ENCODE peak calls at places on chromosomes 16 and 17, in five cellular contexts. J, S, D, B and Z are unnamed samples.

GRCh38 chr17:73707358-73707757 is 63.1 kb upstream of the SDK2 start:
- DNase-seq in J (no peak), S (no peak), D (no peak), B (no peak), Z (no peak)

GRCh38 chr17:71398706-71399620 is 721.9 kb upstream of the SOX9 start:
- DNase-seq in B (no peak), J (no peak), S (no peak), D (no peak), Z (no peak)

GRCh38 chr16:82848013-82848412 is 221.2 kb downstream of the CDH13 start:
- DNase-seq in B (no peak), J (no peak), D (no peak), S (no peak), Z (no peak)

GRCh38 chr17:77264617-77265230 is 124.0 kb downstream of the SEC14L1 start:
- DNase-seq in D (no peak), B (peak), S (no peak), J (no peak), Z (no peak)

GRCh38 chr16:11016993-11017392 is 72.6 kb downstream of the CLEC16A start:
- DNase-seq in S (peak), B (no peak), J (peak), D (peak), Z (peak)

GRCh38 chr16:88938119-88938932 is 38.7 kb downstream of the CBFA2T3 start:
- DNase-seq in B (no peak), D (no peak), S (no peak), J (no peak), Z (peak)

GRCh38 chr17:28551421-28552186 is 820 bp downstream of the UNC119 start:
- DNase-seq in J (peak), D (no peak), B (no peak), S (no peak), Z (no peak)

GRCh38 chr17:61583242-61583641 is 7.8 kb downstream of the NACA2 start:
- DNase-seq in D (peak), J (peak), S (no peak), B (peak), Z (no peak)

GRCh38 chr17:79985361-79985760 is 50.3 kb downstream of the TBC1D16 start:
- DNase-seq in J (no peak), B (no peak), S (no peak), D (no peak), Z (no peak)

GRCh38 chr17:47785538-47786123 is 36.0 kb downstream of the OSBPL7 start:
- DNase-seq in B (no peak), S (peak), J (no peak), D (peak), Z (peak)

GRCh38 chr16:85126731-85127662 is 14.7 kb upstream of the CIBAR2 start:
- DNase-seq in B (no peak), S (peak), J (peak), D (peak), Z (peak)

GRCh38 chr16:89697161-89697615 is 4.3 kb downstream of the SPATA2L start:
- DNase-seq in S (no peak), D (no peak), J (no peak), B (peak), Z (no peak)

GRCh38 chr17:27944546-27945332 is 51.6 kb upstream of the LYRM9 start:
- DNase-seq in S (no peak), B (peak), D (peak), J (no peak), Z (no peak)

GRCh38 chr16:50396770-50397525 is 28.2 kb upstream of the BRD7 start:
- DNase-seq in D (peak), J (peak), B (no peak), S (peak), Z (peak)

GRCh38 chr16:83458612-83459011 is 349.2 kb upstream of the HSBP1 start:
- DNase-seq in B (no peak), S (peak), D (no peak), J (no peak), Z (no peak)

GRCh38 chr16:35102780-35103403 is 1643.5 kb downstream of the TP53TG3F start:
- DNase-seq in S (peak), J (no peak), D (no peak), B (peak), Z (peak)

GRCh38 chr17:78979780-78980623 is at the start of gene LGALS3BP:
- DNase-seq in D (peak), S (peak), B (peak), J (peak), Z (peak)

GRCh38 chr16:67399218-67399733 is 6.0 kb upstream of the TPPP3 start:
- DNase-seq in S (peak), B (no peak), J (no peak), D (no peak), Z (peak)

GRCh38 chr17:40038882-40039513 is 15.2 kb downstream of the MED24 start:
- DNase-seq in B (peak), J (no peak), S (no peak), D (peak), Z (no peak)

GRCh38 chr16:19114359-19115147 is 789 bp downstream of the ITPRIPL2 start:
- DNase-seq in S (peak), B (peak), D (no peak), J (peak), Z (no peak)

GRCh38 chr16:4114257-4115208 is 1.7 kb downstream of the ADCY9 start:
- DNase-seq in D (no peak), B (no peak), S (no peak), J (no peak), Z (no peak)

GRCh38 chr17:41586863-41587495 is at the start of gene KRT14:
- DNase-seq in B (no peak), S (no peak), J (peak), D (no peak), Z (no peak)

GRCh38 chr16:23842137-23842600 is 6.4 kb downstream of the PRKCB start:
- DNase-seq in S (peak), J (no peak), B (no peak), D (no peak), Z (peak)

GRCh38 chr17:41540921-41541625 is 13.0 kb upstream of the KRT19 start:
- DNase-seq in D (peak), S (no peak), J (peak), B (no peak), Z (no peak)

GRCh38 chr17:42698736-42699414 is 16.5 kb downstream of the CNTNAP1 start:
- DNase-seq in B (no peak), S (no peak), J (peak), D (no peak), Z (no peak)

GRCh38 chr16:72298947-72299346 is 127.0 kb upstream of the PMFBP1 start:
- DNase-seq in J (no peak), B (no peak), D (no peak), S (no peak), Z (no peak)

GRCh38 chr16:47858333-47859067 is 297.3 kb downstream of the ABCC12 start:
- DNase-seq in B (no peak), J (no peak), S (no peak), D (no peak), Z (no peak)

GRCh38 chr17:80663783-80664206 is 119.2 kb downstream of the RPTOR start:
- DNase-seq in S (peak), B (no peak), J (no peak), D (no peak), Z (peak)

GRCh38 chr16:69114976-69115355 is 9.5 kb downstream of the HAS3 start:
- DNase-seq in S (no peak), D (no peak), J (no peak), B (no peak), Z (no peak)

GRCh38 chr17:65283704-65284103 is 146.5 kb downstream of the RGS9 start:
- DNase-seq in B (no peak), D (peak), J (peak), S (no peak), Z (no peak)